ENCODE peak calls at places on chromosomes 13 and 19, in four cellular contexts. Z is HFF-Myc, R is colonic mucosa, I is dorsolateral prefrontal cortex. Q is an unnamed sample.

GRCh38 chr13:99265162-99265822 is 7.1 kb upstream of the GPR18 start:
- DNase-seq in R (no peak), Z (no peak), I (no peak), Q (no peak)

GRCh38 chr13:27281420-27281819 is 10.8 kb downstream of the RASL11A start:
- DNase-seq in I (no peak), Z (no peak), R (no peak), Q (no peak)

GRCh38 chr13:43787518-43787891 is 733 bp upstream of the ENOX1 start:
- DNase-seq in Z (no peak), R (no peak), I (no peak), Q (no peak)

GRCh38 chr13:27408074-27408473 is 16.3 kb upstream of the GTF3A start:
- DNase-seq in Z (no peak), R (no peak), I (no peak), Q (no peak)

GRCh38 chr19:4473708-4474503 is 1.8 kb downstream of the HDGFL2 start:
- DNase-seq in Z (no peak), I (no peak), R (no peak), Q (no peak)

GRCh38 chr19:10686193-10686592 is 15.0 kb upstream of the QTRT1 start:
- DNase-seq in I (no peak), Z (no peak), R (no peak), Q (no peak)

GRCh38 chr13:50915562-50915961 is 6.0 kb downstream of the RNASEH2B start:
- DNase-seq in I (no peak), Z (no peak), R (no peak), Q (no peak)

GRCh38 chr19:29840066-29840950 is 28.5 kb downstream of the CCNE1 start:
- DNase-seq in R (no peak), Z (no peak), I (no peak), Q (no peak)

GRCh38 chr19:53951436-53951835 is 11.3 kb upstream of the CACNG8 start:
- DNase-seq in Z (no peak), R (no peak), I (no peak), Q (no peak)

GRCh38 chr13:51267581-51267980 is 45.4 kb downstream of the FAM124A start:
- DNase-seq in I (no peak), Z (no peak), R (no peak), Q (no peak)

GRCh38 chr13:22717036-22717435 is 463.7 kb upstream of the SGCG start:
- DNase-seq in I (peak), Z (no peak), R (no peak), Q (no peak)

GRCh38 chr13:88248393-88248792 is 577.2 kb downstream of the SLITRK5 start:
- DNase-seq in I (no peak), Z (no peak), R (no peak), Q (no peak)

GRCh38 chr19:9917322-9917721 is 19.0 kb downstream of the OLFM2 start:
- DNase-seq in I (peak), Z (no peak), R (peak), Q (no peak)

GRCh38 chr13:101465877-101466276 is 13.4 kb downstream of the ITGBL1 start:
- DNase-seq in Z (no peak), I (no peak), R (no peak), Q (no peak)

GRCh38 chr19:6214881-6215541 is 64.8 kb downstream of the MLLT1 start:
- DNase-seq in I (no peak), Z (no peak), R (no peak), Q (no peak)

GRCh38 chr13:48585456-48585840 is 52.6 kb upstream of the RCBTB2 start:
- DNase-seq in R (peak), Z (peak), I (no peak), Q (peak)

GRCh38 chr13:21884965-21885567 is 214.2 kb downstream of the FGF9 start:
- DNase-seq in I (no peak), R (no peak), Z (no peak), Q (no peak)

DNA sequence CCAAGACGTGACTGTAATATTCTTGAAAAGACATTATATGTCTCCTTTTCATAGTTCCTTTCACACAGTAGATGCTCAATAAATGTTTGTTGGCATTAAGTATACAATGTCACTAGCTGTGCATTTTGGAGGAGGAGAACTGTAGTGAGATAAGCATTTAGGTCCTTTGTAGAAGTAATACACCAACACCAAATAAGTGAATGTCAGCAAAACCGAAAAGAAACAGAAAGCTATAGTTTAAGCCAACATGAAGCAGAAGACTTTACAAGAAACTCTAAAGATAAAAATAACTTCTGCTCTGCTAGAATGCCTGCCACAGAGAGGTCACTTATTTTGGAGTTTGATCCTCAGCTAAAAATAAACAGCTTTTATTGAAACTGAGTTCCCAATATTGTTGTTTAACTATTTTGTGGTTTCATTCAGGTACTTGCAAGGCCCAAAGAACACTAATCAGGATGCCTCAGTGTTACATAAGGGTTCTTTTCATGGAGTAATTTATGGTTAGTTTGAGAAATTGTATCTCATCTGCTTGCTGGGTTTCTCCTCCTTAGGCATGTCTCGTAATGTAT is 86.2 kb downstream of the STARD13 start:
- DNase-seq in Z (no peak), R (no peak), I (no peak), Q (no peak)
- H3K4me3 ChIP-seq in Z (no peak), R (no peak), I (no peak), Q (no peak)

GRCh38 chr13:20495087-20496023 is 30.3 kb downstream of the CRYL1 start:
- DNase-seq in Z (peak), I (peak), R (peak), Q (peak)
- H3K4me3 ChIP-seq in Z (no peak), I (peak), R (no peak), Q (peak)

DNA sequence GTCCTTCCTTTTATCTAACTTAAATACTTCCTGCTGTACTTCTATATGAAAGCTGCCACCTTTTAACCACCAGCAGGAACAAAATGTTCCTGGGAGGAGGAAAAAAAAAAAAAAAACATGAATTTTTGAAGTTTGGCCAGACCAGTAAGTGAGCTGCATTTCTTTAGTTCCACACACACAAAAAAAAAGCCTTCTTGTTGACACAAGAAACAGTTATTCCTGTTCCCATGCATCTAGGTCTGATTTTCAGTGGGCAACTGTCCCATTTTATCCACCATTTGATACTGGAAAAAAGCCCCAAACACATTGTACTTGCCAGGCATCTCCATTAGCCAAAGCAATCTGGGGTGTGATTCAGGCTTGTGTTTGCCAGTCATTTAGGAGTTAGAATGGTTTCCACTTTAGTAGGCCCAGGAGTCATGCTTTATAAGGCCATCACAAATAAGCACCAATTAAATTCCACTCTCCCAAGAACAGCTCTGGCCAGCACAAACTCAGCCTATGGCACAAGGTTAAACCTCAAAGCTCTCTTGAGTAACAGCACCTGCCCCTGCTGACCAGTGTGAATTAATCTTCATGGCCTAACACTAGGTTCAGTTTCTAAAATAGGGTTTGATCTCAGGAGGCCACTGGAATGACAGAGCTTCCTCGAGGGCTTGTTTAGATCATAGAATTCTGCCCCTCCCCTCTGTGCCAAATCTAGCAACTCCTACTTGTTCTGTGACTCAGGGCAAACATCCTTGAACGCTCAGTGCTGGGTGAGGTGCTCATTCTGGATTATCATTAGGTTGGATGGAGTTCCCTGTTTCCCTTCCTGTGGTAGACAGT is 67.1 kb downstream of the NUFIP1 start:
- DNase-seq in R (peak), Z (peak), I (no peak), Q (peak)
- H3K4me3 ChIP-seq in R (no peak), Z (no peak), I (no peak), Q (no peak)

DNA sequence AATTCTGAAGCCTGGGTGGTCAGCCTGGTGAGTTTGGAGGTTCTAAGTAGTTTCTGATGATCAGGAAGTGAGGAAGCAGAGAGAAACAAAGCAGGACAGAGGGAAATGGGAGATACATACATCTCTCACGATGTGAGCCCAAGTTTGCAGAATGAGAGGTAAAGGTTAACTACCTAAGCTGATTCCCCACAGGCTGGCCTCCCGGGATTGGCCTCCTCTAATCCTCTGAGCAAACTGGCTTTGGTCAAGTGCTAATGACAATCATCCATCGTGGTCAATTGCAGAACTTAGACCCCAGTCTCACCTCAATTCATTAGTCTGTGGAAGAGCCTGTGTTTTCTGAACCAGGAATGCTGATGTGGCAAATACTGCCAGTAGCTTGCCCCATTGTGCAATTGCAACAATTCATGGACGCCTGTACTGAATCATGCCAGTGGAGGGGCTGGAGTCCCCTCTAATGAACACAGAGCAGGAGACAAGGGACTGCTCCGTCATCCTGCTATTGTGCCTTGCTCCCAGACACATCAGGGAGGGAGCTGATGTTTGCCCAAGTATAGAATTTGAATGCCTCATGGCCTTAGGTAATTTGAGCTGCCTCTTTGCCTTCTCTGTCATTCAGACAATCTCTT is 1256.6 kb downstream of the EFNB2 start:
- DNase-seq in I (no peak), R (no peak), Z (no peak), Q (no peak)
- H3K4me3 ChIP-seq in I (no peak), R (no peak), Z (no peak), Q (no peak)

GRCh38 chr13:52447354-52447753 is 3.1 kb downstream of the VPS36 start:
- DNase-seq in I (no peak), Z (no peak), R (no peak), Q (no peak)
- H3K4me3 ChIP-seq in I (no peak), Z (no peak), R (no peak), Q (no peak)